ENCODE peak calls at places on chromosomes 13 and 19, in four cellular contexts. I, G, O and L are unnamed samples.

GRCh38 chr19:6652214-6653094 is 17.5 kb downstream of the TNFSF14 start:
- DNase-seq in I (no peak), G (no peak), O (peak), L (no peak)

GRCh38 chr13:73778242-73778864 is 355.9 kb downstream of the KLF12 start:
- DNase-seq in I (no peak), G (no peak), O (no peak), L (no peak)

GRCh38 chr13:48977973-48978372 is 2.3 kb downstream of the FNDC3A start:
- DNase-seq in I (no peak), G (no peak), O (no peak), L (no peak)

GRCh38 chr13:23777571-23777870 is 111.7 kb downstream of the MIPEP start:
- DNase-seq in I (no peak), G (no peak), O (no peak), L (no peak)

GRCh38 chr13:112814905-112815585 is 125.2 kb downstream of the ATP11A start:
- DNase-seq in I (no peak), G (no peak), O (no peak), L (no peak)

GRCh38 chr19:9801976-9802375 is 16.9 kb downstream of the FBXL12 start:
- DNase-seq in I (no peak), G (no peak), O (peak), L (no peak)

GRCh38 chr13:42497798-42498197 is 76.2 kb upstream of the TNFSF11 start:
- DNase-seq in I (no peak), G (no peak), O (no peak), L (no peak)

GRCh38 chr13:94550030-94550738 is 45.8 kb downstream of the TGDS start:
- DNase-seq in I (no peak), G (peak), O (no peak), L (peak)

GRCh38 chr13:36447501-36447900 is 15.2 kb downstream of the CCNA1 start:
- DNase-seq in I (no peak), G (no peak), O (no peak), L (no peak)

GRCh38 chr19:46385636-46386035 is 27.7 kb downstream of the CCDC8 start:
- DNase-seq in I (no peak), G (no peak), O (no peak), L (no peak)

GRCh38 chr19:12527034-12527836 is 24.0 kb downstream of the ZNF564 start:
- DNase-seq in I (no peak), G (no peak), O (no peak), L (no peak)

GRCh38 chr13:35213911-35214310 is 262.6 kb downstream of the MAB21L1 start:
- DNase-seq in I (no peak), G (no peak), O (no peak), L (no peak)

GRCh38 chr13:55761986-55762385 is 1378.7 kb upstream of the PRR20A start:
- DNase-seq in I (no peak), G (no peak), O (no peak), L (no peak)

GRCh38 chr19:5904302-5905071 is at the start of gene VMAC:
- DNase-seq in I (peak), G (peak), O (peak), L (peak)

GRCh38 chr19:7894612-7895309 is 6.5 kb downstream of the LRRC8E start:
- DNase-seq in I (no peak), G (no peak), O (no peak), L (no peak)

GRCh38 chr19:16660763-16661479 is at the start of gene TMEM38A:
- DNase-seq in I (peak), G (no peak), O (peak), L (no peak)

GRCh38 chr19:18118420-18119242 is 21.1 kb downstream of the MAST3 start:
- DNase-seq in I (no peak), G (no peak), O (no peak), L (no peak)

GRCh38 chr19:42113641-42114348 is 18.5 kb downstream of the POU2F2 start:
- DNase-seq in I (peak), G (no peak), O (no peak), L (no peak)

GRCh38 chr13:44312131-44312530 is 61.5 kb upstream of the SERP2 start:
- DNase-seq in I (no peak), G (peak), O (no peak), L (no peak)

GRCh38 chr13:60427285-60427684 is 30.3 kb downstream of the TDRD3 start:
- DNase-seq in I (no peak), G (no peak), O (no peak), L (no peak)

GRCh38 chr19:19464339-19465098 is 50.8 kb downstream of the TSSK6 start:
- DNase-seq in I (no peak), G (no peak), O (no peak), L (no peak)

GRCh38 chr19:53600217-53600616 is 31.6 kb upstream of the DPRX start:
- DNase-seq in I (no peak), G (no peak), O (peak), L (no peak)

GRCh38 chr13:60326273-60326672 is 70.7 kb upstream of the TDRD3 start:
- DNase-seq in I (no peak), G (no peak), O (no peak), L (no peak)

GRCh38 chr13:41974262-41974900 is 13.5 kb upstream of the VWA8 start:
- DNase-seq in I (no peak), G (no peak), O (no peak), L (no peak)

GRCh38 chr13:112690242-112690943 is 555 bp downstream of the ATP11A start:
- DNase-seq in I (peak), G (no peak), O (no peak), L (no peak)

GRCh38 chr19:33304760-33305647 is 2.7 kb upstream of the CEBPA start:
- DNase-seq in I (no peak), G (peak), O (peak), L (no peak)